ENCODE peak calls at places on chromosomes 13 and 19, in eight cellular contexts. P, G, N, I, V, S, J and Q are unnamed samples.

GRCh38 chr13:99347911-99348451 is 40.8 kb upstream of the GPR183 start:
- ATAC-seq in P (no peak), N (no peak), I (no peak), S (no peak), V (no peak), J (no peak), G (peak; percentile 79), Q (no peak)

GRCh38 chr13:33509642-33510229 is 224.2 kb upstream of the STARD13 start:
- ATAC-seq in J (no peak), P (no peak), G (no peak), N (no peak), S (no peak), V (peak; percentile 86), I (no peak), Q (peak; percentile 91)

GRCh38 chr13:114259974-114260373 is 21.4 kb upstream of the UPF3A start:
- ATAC-seq in P (no peak), J (no peak), S (no peak), N (no peak), V (no peak), I (no peak), G (peak; percentile 67), Q (no peak)

GRCh38 chr13:34833562-34834182 is 108.4 kb upstream of the NBEA start:
- ATAC-seq in N (peak; percentile 79), I (no peak), G (no peak), P (peak; percentile 100), J (peak; percentile 100), S (no peak), V (no peak), Q (no peak)

GRCh38 chr13:98957731-98958442 is 20.0 kb downstream of the DOCK9 start:
- ATAC-seq in J (peak; percentile 12), N (no peak), V (peak; percentile 32), G (no peak), I (no peak), S (no peak), P (peak; percentile 44), Q (no peak)

GRCh38 chr13:109723046-109723445 is 63.3 kb downstream of the IRS2 start:
- ATAC-seq in N (no peak), P (no peak), I (no peak), S (no peak), J (no peak), G (no peak), V (no peak), Q (no peak)

GRCh38 chr19:4059931-4060620 is 6.6 kb downstream of the ZBTB7A start:
- ATAC-seq in I (peak; percentile 8), P (peak; percentile 17), V (no peak), G (peak; percentile 80), S (peak; percentile 41), N (no peak), J (no peak), Q (peak; percentile 29)

GRCh38 chr19:10812196-10812595 is 23.8 kb downstream of the TMED1 start:
- ATAC-seq in V (no peak), N (no peak), P (peak; percentile 23), S (no peak), I (peak; percentile 18), G (no peak), J (peak; percentile 64), Q (no peak)

GRCh38 chr13:75687145-75687763 is 51.1 kb downstream of the LMO7 start:
- ATAC-seq in V (no peak), S (no peak), I (peak; percentile 64), J (peak; percentile 69), G (peak; percentile 60), P (peak; percentile 83), N (peak; percentile 89), Q (no peak)

GRCh38 chr19:6350688-6351087 is 10.6 kb upstream of the CLPP start:
- ATAC-seq in I (no peak), G (no peak), P (no peak), V (no peak), S (no peak), N (no peak), J (no peak), Q (no peak)

GRCh38 chr19:44356383-44357111 is at the start of gene ZNF112:
- ATAC-seq in J (peak; percentile 100), G (peak; percentile 31), V (peak; percentile 99), N (peak; percentile 100), P (peak; percentile 100), I (peak; percentile 97), S (peak; percentile 100), Q (peak; percentile 100)

GRCh38 chr13:61414686-61415664 is 674 bp downstream of the PCDH20 start:
- ATAC-seq in P (no peak), N (peak; percentile 97), S (peak; percentile 94), J (peak; percentile 97), G (no peak), I (no peak), V (peak; percentile 95), Q (peak; percentile 77)

GRCh38 chr19:12858041-12858928 is 20.0 kb downstream of the MAST1 start:
- ATAC-seq in J (no peak), N (no peak), S (no peak), V (no peak), G (no peak), P (no peak), I (no peak), Q (no peak)

GRCh38 chr19:36997152-36997842 is 80.9 kb upstream of the ZNF420 start:
- ATAC-seq in J (no peak), V (no peak), S (no peak), N (no peak), P (no peak), I (no peak), G (no peak), Q (no peak)

GRCh38 chr13:98916403-98916802 is 61.5 kb downstream of the DOCK9 start:
- ATAC-seq in P (no peak), G (no peak), J (no peak), I (no peak), S (no peak), V (peak; percentile 43), N (no peak), Q (no peak)

GRCh38 chr13:74080762-74081161 is 53.4 kb downstream of the KLF12 start:
- ATAC-seq in V (no peak), J (no peak), N (no peak), S (no peak), P (no peak), G (no peak), I (no peak), Q (no peak)

GRCh38 chr19:19050104-19050503 is 13.7 kb upstream of the SLC25A42 start:
- ATAC-seq in I (no peak), V (no peak), N (no peak), G (no peak), P (no peak), S (no peak), J (no peak), Q (no peak)

GRCh38 chr19:7331446-7331845 is 17.3 kb upstream of the ARHGEF18 start:
- ATAC-seq in I (no peak), N (no peak), P (no peak), S (no peak), V (no peak), G (no peak), J (no peak), Q (no peak)

GRCh38 chr13:27969073-27969865 is at the start of gene CDX2:
- ATAC-seq in J (peak; percentile 10), V (no peak), N (no peak), I (no peak), S (peak; percentile 72), G (no peak), P (peak; percentile 84), Q (no peak)

GRCh38 chr19:17078038-17078919 is 2.7 kb downstream of the MYO9B start:
- ATAC-seq in J (no peak), I (no peak), S (no peak), V (no peak), P (no peak), G (no peak), N (no peak), Q (no peak)

GRCh38 chr19:52270266-52270885 is 989 bp downstream of the ZNF766 start:
- ATAC-seq in V (no peak), J (peak; percentile 30), N (peak; percentile 30), P (no peak), G (peak; percentile 25), I (no peak), S (no peak), Q (no peak)

GRCh38 chr13:24063281-24063851 is 97.2 kb upstream of the SPATA13 start:
- ATAC-seq in V (no peak), P (no peak), I (no peak), J (no peak), S (no peak), G (no peak), N (no peak), Q (no peak)

GRCh38 chr19:5132698-5133651 is 164.1 kb downstream of the KDM4B start:
- ATAC-seq in J (no peak), I (no peak), N (no peak), S (no peak), P (no peak), V (no peak), G (no peak), Q (no peak)
- H3K36me3 ChIP-seq in J (no peaks in the 10 kb centered on the region), I (peaks cover 39% of the 10 kb centered on the region), N (peaks cover 23% of the 10 kb centered on the region), S (no peaks in the 10 kb centered on the region), P (no peaks in the 10 kb centered on the region), V (peaks cover 78% of the 10 kb centered on the region), G (peaks cover 12% of the 10 kb centered on the region), Q (no peaks in the 10 kb centered on the region)

DNA sequence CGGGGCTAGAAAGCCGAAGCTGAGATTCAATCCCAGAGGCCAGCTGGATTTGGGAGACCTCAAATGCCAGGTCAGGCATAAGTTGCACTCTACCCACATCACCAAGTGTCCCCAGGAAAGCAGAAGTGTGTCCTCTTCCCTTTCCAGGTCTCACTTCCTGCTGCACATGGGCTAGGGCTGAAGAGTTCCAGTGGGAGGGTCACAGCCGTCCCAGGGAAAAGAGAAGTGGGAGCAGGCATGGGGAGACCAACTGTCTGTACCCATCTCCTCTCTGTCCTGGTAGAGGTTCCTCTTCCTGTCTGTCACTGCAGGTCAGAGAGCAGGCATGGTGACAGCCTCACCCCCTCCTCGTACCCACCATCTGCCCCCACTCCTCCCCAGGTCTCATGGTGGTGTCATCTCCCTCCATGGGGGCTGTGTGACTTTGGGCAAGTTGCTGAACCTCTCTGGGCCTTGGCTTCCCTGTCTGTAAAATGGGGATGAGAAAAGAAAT is 14.8 kb downstream of the AXL start:
- ATAC-seq in N (no peak), V (peak; percentile 72), S (no peak), P (no peak), J (no peak), I (no peak), G (no peak), Q (peak; percentile 73)
- TF ChIP-seq POLR2AphosphoS5 in N (no peak), V (no peak), S (no peak), P (no peak), J (no peak), I (no peak), G (no peak), Q (no peak)

DNA sequence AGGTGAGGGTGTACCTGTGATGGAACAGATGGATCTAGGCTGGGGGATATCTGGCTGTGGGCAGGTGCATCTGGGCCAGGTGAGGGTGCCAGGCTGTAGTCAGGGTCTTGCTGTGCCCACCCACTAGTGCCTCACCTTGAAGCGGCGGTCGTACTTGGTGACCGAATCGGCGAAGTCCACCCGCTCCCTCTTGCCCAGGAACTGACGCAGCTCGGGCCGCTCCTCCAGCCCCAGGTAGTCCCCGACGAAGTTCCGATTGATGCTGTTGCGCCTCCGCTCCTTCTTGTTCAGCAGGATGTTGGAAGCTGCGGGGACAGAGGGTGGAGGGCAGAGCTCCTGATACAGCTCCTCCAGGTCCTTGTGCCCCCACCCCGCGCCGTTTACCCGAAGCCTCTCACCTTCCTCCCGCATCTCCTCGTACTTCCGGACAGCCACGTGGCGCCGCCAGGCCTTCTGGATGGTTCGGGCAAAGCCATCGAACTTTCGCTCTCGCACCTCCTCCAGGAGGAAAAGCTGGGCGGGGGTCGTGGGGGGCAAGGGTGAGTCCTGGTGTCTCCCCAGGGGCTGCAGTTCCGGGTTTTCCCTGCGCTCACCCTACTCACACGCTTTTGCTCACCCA is 16.2 kb upstream of the ZNF414 start:
- ATAC-seq in S (no peak), I (no peak), V (no peak), G (no peak), N (no peak), P (no peak), J (no peak), Q (no peak)
- H3K36me3 ChIP-seq in S (no peaks in the 10 kb centered on the region), I (no peaks in the 10 kb centered on the region), V (peaks cover 42% of the 10 kb centered on the region), G (no peaks in the 10 kb centered on the region), N (no peaks in the 10 kb centered on the region), P (no peaks in the 10 kb centered on the region), J (no peaks in the 10 kb centered on the region), Q (no peaks in the 10 kb centered on the region)

GRCh38 chr19:2983351-2984195 is 6.2 kb downstream of the TLE6 start:
- ATAC-seq in N (peak; percentile 33), G (peak; percentile 41), P (no peak), I (peak; percentile 67), V (peak; percentile 62), S (peak; percentile 50), J (peak; percentile 69), Q (peak; percentile 65)
- TF ChIP-seq POLR2AphosphoS5 in N (no peak), G (no peak), P (no peak), I (no peak), V (peak; percentile 29), S (no peak), J (peak; percentile 42), Q (no peak)